ENCODE peak calls at places on chromosomes 4 and X, in ten cellular contexts. J, D, G, E, Y, K, A, P, X and C are unnamed samples. For H3K4me1, the result is how much of the 10 kb centered on the place peaks cover.

GRCh38 chr4:186622788-186623464 is 67.6 kb upstream of the MTNR1A start:
- DNase-seq in J (peak), D (no peak), G (no peak), E (peak), Y (peak), K (no peak), A (no peak), P (no peak), X (peak), C (no peak)

GRCh38 chrX:105822138-105823091 is at the start of gene NRK:
- DNase-seq in J (no peak), D (peak), G (no peak), E (peak), Y (no peak), K (peak), A (no peak), P (peak), X (peak), C (no peak)

GRCh38 chr4:4735136-4735754 is 124.2 kb upstream of the MSX1 start:
- DNase-seq in J (no peak), D (no peak), G (no peak), E (no peak), Y (peak), K (no peak), A (no peak), P (no peak), X (no peak), C (no peak)

GRCh38 chr4:17494258-17494657 is 17.6 kb downstream of the QDPR start:
- DNase-seq in J (no peak), D (no peak), G (no peak), E (peak), Y (peak), K (no peak), A (no peak), P (no peak), X (peak), C (peak)

GRCh38 chr4:163701915-163702314 is 207.4 kb downstream of the TMA16 start:
- DNase-seq in J (no peak), D (no peak), G (no peak), E (no peak), Y (peak), K (no peak), A (no peak), P (no peak), X (peak), C (no peak)

GRCh38 chrX:43973249-43973672 is at the start of gene NDP:
- DNase-seq in J (no peak), D (peak), G (no peak), E (no peak), Y (peak), K (no peak), A (no peak), P (peak), X (no peak), C (peak)

GRCh38 chrX:108417257-108417656 is 21.0 kb downstream of the COL4A6 start:
- DNase-seq in J (no peak), D (no peak), G (no peak), E (no peak), Y (no peak), K (no peak), A (no peak), P (no peak), X (no peak), C (no peak)

GRCh38 chr4:40486534-40486933 is 143.1 kb downstream of the RBM47 start:
- DNase-seq in J (no peak), D (no peak), G (no peak), E (peak), Y (no peak), K (no peak), A (no peak), P (no peak), X (peak), C (no peak)

GRCh38 chrX:28273751-28274150 is 292.5 kb upstream of the DCAF8L1 start:
- DNase-seq in J (no peak), D (no peak), G (no peak), E (peak), Y (no peak), K (no peak), A (no peak), P (no peak), X (no peak), C (no peak)

GRCh38 chr4:151409470-151410313 is 716 bp downstream of the FHIP1A start:
- DNase-seq in J (no peak), D (peak), G (peak), E (peak), Y (no peak), K (peak), A (peak), P (peak), X (no peak), C (peak)

GRCh38 chrX:154313147-154313546 is 17.6 kb downstream of the TKTL1 start:
- DNase-seq in J (no peak), D (no peak), G (no peak), E (no peak), Y (no peak), K (no peak), A (no peak), P (no peak), X (no peak), C (no peak)

GRCh38 chr4:7428261-7429068 is 6.3 kb downstream of the PSAPL1 start:
- DNase-seq in J (no peak), D (peak), G (no peak), E (no peak), Y (no peak), K (peak), A (no peak), P (peak), X (no peak), C (peak)

GRCh38 chrX:102651968-102652744 is 873 bp downstream of the GPRASP1 start:
- DNase-seq in J (peak), D (peak), G (peak), E (peak), Y (peak), K (peak), A (no peak), P (peak), X (no peak), C (peak)

GRCh38 chrX:53320543-53321215 is 39.3 kb upstream of the IQSEC2 start:
- DNase-seq in J (no peak), D (no peak), G (no peak), E (no peak), Y (no peak), K (peak), A (no peak), P (peak), X (no peak), C (no peak)

GRCh38 chr4:16860506-16860905 is 37.9 kb downstream of the LDB2 start:
- DNase-seq in J (no peak), D (no peak), G (no peak), E (peak), Y (peak), K (no peak), A (no peak), P (no peak), X (peak), C (no peak)

GRCh38 chr4:129064717-129065116 is 28.6 kb downstream of the SCLT1 start:
- DNase-seq in J (no peak), D (no peak), G (no peak), E (peak), Y (no peak), K (no peak), A (no peak), P (no peak), X (peak), C (no peak)

GRCh38 chr4:6195602-6196319 is 4.6 kb downstream of the JAKMIP1 start:
- DNase-seq in J (no peak), D (no peak), G (no peak), E (no peak), Y (no peak), K (no peak), A (no peak), P (peak), X (no peak), C (no peak)

GRCh38 chrX:17214962-17215361 is 160.0 kb upstream of the NHS start:
- DNase-seq in J (no peak), D (no peak), G (no peak), E (peak), Y (no peak), K (no peak), A (no peak), P (no peak), X (peak), C (no peak)

GRCh38 chr4:7434766-7435150 is at the start of gene PSAPL1:
- DNase-seq in J (no peak), D (peak), G (peak), E (peak), Y (no peak), K (no peak), A (peak), P (peak), X (peak), C (peak)

GRCh38 chr4:123325241-123325681 is 71.3 kb upstream of the SPRY1 start:
- DNase-seq in J (no peak), D (no peak), G (no peak), E (no peak), Y (peak), K (no peak), A (no peak), P (no peak), X (peak), C (no peak)

DNA sequence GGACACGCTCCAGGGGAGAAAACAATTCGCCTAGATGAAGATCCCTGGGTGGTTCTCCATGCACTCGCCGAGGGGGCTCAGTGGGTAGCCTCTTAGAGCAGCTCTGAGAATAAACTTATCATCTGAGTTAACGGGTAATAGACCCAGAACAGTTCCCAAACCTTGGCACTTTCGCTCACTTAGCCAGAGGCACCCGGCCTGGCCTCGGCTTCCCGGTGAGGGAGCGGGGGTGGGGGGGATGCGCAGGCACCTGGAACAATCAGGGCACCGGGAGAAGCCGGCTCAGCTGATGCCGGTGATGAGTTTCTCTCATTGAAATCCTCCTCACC is 405 bp upstream of the ZAR1 start:
- DNase-seq in J (no peak), D (no peak), G (no peak), E (no peak), Y (no peak), K (no peak), A (no peak), P (peak), X (no peak), C (no peak)
- H3K4me1 ChIP-seq in J (under half), D (under half), G (under half), E (under half), Y (under half), K (under half), A (under half), P (under half), X (under half), C (under half)

DNA sequence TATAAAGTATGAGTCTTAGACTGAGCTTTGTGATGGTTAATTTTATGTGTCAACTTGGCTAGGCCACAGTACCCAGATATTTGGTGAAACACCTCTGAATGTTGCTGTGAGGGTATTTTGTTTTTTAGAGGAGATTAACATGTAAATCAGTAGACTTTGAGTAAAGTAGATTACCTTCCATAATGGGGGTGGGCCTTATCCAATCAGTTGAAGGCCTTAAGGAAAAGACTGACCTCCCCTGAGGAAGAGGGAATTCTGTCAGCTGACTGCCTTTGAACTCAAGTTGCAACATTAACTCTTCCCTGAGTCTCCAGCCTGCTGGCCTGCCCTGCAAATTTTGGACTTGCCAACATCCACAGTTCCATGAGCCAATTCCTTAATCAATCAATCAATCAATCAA is 66.0 kb downstream of the PLAC1 start:
- DNase-seq in J (no peak), D (no peak), G (no peak), E (no peak), Y (no peak), K (no peak), A (no peak), P (no peak), X (no peak), C (no peak)
- TF ChIP-seq CTCF in J (no peak), D (no peak), G (no peak), E (no peak), Y (no peak), K (no peak), A (no peak), P (no peak), X (no peak), C (no peak)

GRCh38 chr4:15794432-15794831 is 16.3 kb downstream of the CD38 start:
- DNase-seq in J (no peak), D (no peak), G (no peak), E (peak), Y (no peak), K (no peak), A (no peak), P (no peak), X (no peak), C (no peak)
- H3K4me1 ChIP-seq in J (under half), D (under half), G (under half), E (under half), Y (under half), K (under half), A (under half), P (under half), X (under half), C (under half)

DNA sequence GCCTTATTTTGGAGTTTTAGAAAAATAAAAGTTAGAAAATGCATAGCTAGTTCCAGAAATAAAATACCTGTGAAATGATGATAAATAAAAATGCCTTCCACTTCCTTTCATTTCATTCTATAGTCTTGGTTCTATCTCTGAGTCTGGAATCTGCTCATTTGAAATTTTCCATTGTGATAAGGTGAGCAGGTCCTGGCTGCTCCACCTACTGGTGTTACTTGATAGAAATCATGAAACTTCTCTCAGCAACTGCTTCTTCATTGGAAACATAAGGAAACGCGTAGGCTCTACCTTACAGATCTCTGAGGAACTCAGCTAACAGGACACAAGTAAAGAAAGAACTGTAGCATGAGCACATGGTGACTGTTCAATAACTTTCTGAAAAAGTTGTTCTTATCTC is 141.8 kb downstream of the DCHS2 start:
- DNase-seq in J (no peak), D (no peak), G (no peak), E (no peak), Y (peak), K (no peak), A (no peak), P (peak), X (no peak), C (no peak)
- TF ChIP-seq CTCF in J (no peak), D (no peak), G (peak), E (peak), Y (peak), K (peak), A (no peak), P (peak), X (peak), C (peak)

GRCh38 chr4:24984602-24985532 is 45.9 kb downstream of the LGI2 start:
- DNase-seq in J (no peak), D (no peak), G (no peak), E (no peak), Y (no peak), K (no peak), A (no peak), P (peak), X (no peak), C (no peak)
- H3K4me1 ChIP-seq in J (under half), D (under half), G (under half), E (under half), Y (under half), K (under half), A (under half), P (under half), X (under half), C (under half)

GRCh38 chr4:1490011-1490905 is 84.0 kb upstream of the NKX1-1 start:
- DNase-seq in J (no peak), D (peak), G (no peak), E (no peak), Y (no peak), K (no peak), A (no peak), P (no peak), X (no peak), C (peak)
- TF ChIP-seq CTCF in J (no peak), D (no peak), G (no peak), E (no peak), Y (no peak), K (no peak), A (no peak), P (no peak), X (no peak), C (no peak)